ENCODE peak calls at places on chromosome 10, in six cellular contexts. One of them, this sample, is unnamed.

GRCh38 chr10:115355162-115355760 is 262.1 kb downstream of the ATRNL1 start:
- DNase-seq in GM12878: peak; percentile 15
- DNase-seq in GM23248: peak; percentile 67
- DNase-seq in astrocyte: peak; percentile 41
- DNase-seq in H9: peak; percentile 64
- DNase-seq in HCT116: peak; percentile 81
- DNase-seq in this sample: peak; percentile 82

GRCh38 chr10:86958831-86959736 is 685 bp downstream of the SNCG start:
- DNase-seq in GM23248: peak; percentile 49
- DNase-seq in astrocyte: peak; percentile 61
- DNase-seq in HCT116: peak; percentile 62
- DNase-seq in H9: peak; percentile 58
- DNase-seq in GM12878: no peak
- DNase-seq in this sample: peak; percentile 69

GRCh38 chr10:67127441-67127840 is 201.6 kb downstream of the LRRTM3 start:
- DNase-seq in GM23248: no peak
- DNase-seq in GM12878: no peak
- DNase-seq in astrocyte: no peak
- DNase-seq in HCT116: no peak
- DNase-seq in H9: no peak
- DNase-seq in this sample: no peak

GRCh38 chr10:75159519-75159918 is 48.1 kb downstream of the SAMD8 start:
- DNase-seq in GM23248: peak; percentile 35
- DNase-seq in astrocyte: no peak
- DNase-seq in H9: no peak
- DNase-seq in GM12878: no peak
- DNase-seq in HCT116: no peak
- DNase-seq in this sample: peak; percentile 69

GRCh38 chr10:4088354-4089066 is 303.5 kb upstream of the KLF6 start:
- DNase-seq in HCT116: no peak
- DNase-seq in GM12878: no peak
- DNase-seq in GM23248: no peak
- DNase-seq in astrocyte: no peak
- DNase-seq in H9: no peak
- DNase-seq in this sample: no peak

GRCh38 chr10:30536578-30536977 is 93.0 kb downstream of the LYZL2 start:
- DNase-seq in GM23248: no peak
- DNase-seq in H9: no peak
- DNase-seq in HCT116: no peak
- DNase-seq in astrocyte: no peak
- DNase-seq in GM12878: no peak
- DNase-seq in this sample: no peak

GRCh38 chr10:35511649-35512048 is 93.5 kb upstream of the GJD4 start:
- DNase-seq in GM12878: no peak
- DNase-seq in GM23248: no peak
- DNase-seq in HCT116: no peak
- DNase-seq in H9: no peak
- DNase-seq in astrocyte: no peak
- DNase-seq in this sample: no peak

GRCh38 chr10:102066421-102067068 is 1.4 kb downstream of the HPS6 start:
- DNase-seq in GM23248: peak; percentile 34
- DNase-seq in astrocyte: no peak
- DNase-seq in GM12878: no peak
- DNase-seq in HCT116: no peak
- DNase-seq in H9: no peak
- DNase-seq in this sample: no peak

GRCh38 chr10:9305018-9305655 is 1250.6 kb downstream of the GATA3 start:
- DNase-seq in GM12878: no peak
- DNase-seq in HCT116: peak; percentile 3
- DNase-seq in astrocyte: no peak
- DNase-seq in H9: no peak
- DNase-seq in GM23248: peak; percentile 48
- DNase-seq in this sample: peak; percentile 11

GRCh38 chr10:110357252-110357780 is 52.6 kb upstream of the SMNDC1 start:
- DNase-seq in GM12878: peak; percentile 62
- DNase-seq in astrocyte: peak; percentile 98
- DNase-seq in HCT116: peak; percentile 34
- DNase-seq in GM23248: peak; percentile 98
- DNase-seq in H9: no peak
- DNase-seq in this sample: peak; percentile 97

GRCh38 chr10:68606918-68607317 is 46.8 kb downstream of the TET1 start:
- DNase-seq in astrocyte: peak; percentile 42
- DNase-seq in GM23248: peak; percentile 22
- DNase-seq in GM12878: no peak
- DNase-seq in HCT116: no peak
- DNase-seq in H9: no peak
- DNase-seq in this sample: peak; percentile 62

GRCh38 chr10:132939957-132940790 is 2.2 kb downstream of the CFAP46 start:
- DNase-seq in astrocyte: peak; percentile 20
- DNase-seq in GM23248: peak; percentile 76
- DNase-seq in HCT116: no peak
- DNase-seq in GM12878: no peak
- DNase-seq in H9: peak; percentile 59
- DNase-seq in this sample: peak; percentile 42

GRCh38 chr10:74187237-74187636 is 36.2 kb downstream of the ADK start:
- DNase-seq in astrocyte: no peak
- DNase-seq in H9: no peak
- DNase-seq in GM23248: no peak
- DNase-seq in GM12878: no peak
- DNase-seq in HCT116: no peak
- DNase-seq in this sample: no peak

GRCh38 chr10:11197266-11197712 is 179.6 kb downstream of the CELF2 start:
- DNase-seq in H9: peak; percentile 40
- DNase-seq in GM12878: peak; percentile 79
- DNase-seq in GM23248: peak; percentile 33
- DNase-seq in astrocyte: no peak
- DNase-seq in HCT116: no peak
- DNase-seq in this sample: no peak

GRCh38 chr10:75395955-75396860 is 5.4 kb downstream of the ZNF503 start:
- DNase-seq in HCT116: no peak
- DNase-seq in H9: peak; percentile 43
- DNase-seq in GM12878: no peak
- DNase-seq in GM23248: peak; percentile 57
- DNase-seq in astrocyte: no peak
- DNase-seq in this sample: peak; percentile 45

GRCh38 chr10:14478639-14479038 is 147.9 kb upstream of the FRMD4A start:
- DNase-seq in GM23248: peak; percentile 78
- DNase-seq in GM12878: no peak
- DNase-seq in H9: peak; percentile 67
- DNase-seq in astrocyte: peak; percentile 86
- DNase-seq in HCT116: peak; percentile 19
- DNase-seq in this sample: peak; percentile 85

GRCh38 chr10:80459047-80459865 is 5.1 kb downstream of the TSPAN14 start:
- DNase-seq in astrocyte: peak; percentile 82
- DNase-seq in H9: peak; percentile 43
- DNase-seq in GM23248: peak; percentile 84
- DNase-seq in HCT116: no peak
- DNase-seq in GM12878: peak; percentile 73
- DNase-seq in this sample: peak; percentile 88

GRCh38 chr10:97762056-97762455 is 9.7 kb downstream of the SFRP5 start:
- DNase-seq in HCT116: no peak
- DNase-seq in H9: no peak
- DNase-seq in GM23248: no peak
- DNase-seq in astrocyte: no peak
- DNase-seq in GM12878: no peak
- DNase-seq in this sample: no peak

GRCh38 chr10:78462728-78463228 is 429.1 kb downstream of the RPS24 start:
- DNase-seq in H9: peak; percentile 12
- DNase-seq in HCT116: no peak
- DNase-seq in GM12878: no peak
- DNase-seq in GM23248: peak; percentile 23
- DNase-seq in astrocyte: peak; percentile 26
- DNase-seq in this sample: no peak

GRCh38 chr10:86334515-86335085 is 32.0 kb downstream of the GRID1 start:
- DNase-seq in GM12878: no peak
- DNase-seq in GM23248: no peak
- DNase-seq in HCT116: peak; percentile 29
- DNase-seq in astrocyte: no peak
- DNase-seq in H9: peak; percentile 76
- DNase-seq in this sample: no peak

DNA sequence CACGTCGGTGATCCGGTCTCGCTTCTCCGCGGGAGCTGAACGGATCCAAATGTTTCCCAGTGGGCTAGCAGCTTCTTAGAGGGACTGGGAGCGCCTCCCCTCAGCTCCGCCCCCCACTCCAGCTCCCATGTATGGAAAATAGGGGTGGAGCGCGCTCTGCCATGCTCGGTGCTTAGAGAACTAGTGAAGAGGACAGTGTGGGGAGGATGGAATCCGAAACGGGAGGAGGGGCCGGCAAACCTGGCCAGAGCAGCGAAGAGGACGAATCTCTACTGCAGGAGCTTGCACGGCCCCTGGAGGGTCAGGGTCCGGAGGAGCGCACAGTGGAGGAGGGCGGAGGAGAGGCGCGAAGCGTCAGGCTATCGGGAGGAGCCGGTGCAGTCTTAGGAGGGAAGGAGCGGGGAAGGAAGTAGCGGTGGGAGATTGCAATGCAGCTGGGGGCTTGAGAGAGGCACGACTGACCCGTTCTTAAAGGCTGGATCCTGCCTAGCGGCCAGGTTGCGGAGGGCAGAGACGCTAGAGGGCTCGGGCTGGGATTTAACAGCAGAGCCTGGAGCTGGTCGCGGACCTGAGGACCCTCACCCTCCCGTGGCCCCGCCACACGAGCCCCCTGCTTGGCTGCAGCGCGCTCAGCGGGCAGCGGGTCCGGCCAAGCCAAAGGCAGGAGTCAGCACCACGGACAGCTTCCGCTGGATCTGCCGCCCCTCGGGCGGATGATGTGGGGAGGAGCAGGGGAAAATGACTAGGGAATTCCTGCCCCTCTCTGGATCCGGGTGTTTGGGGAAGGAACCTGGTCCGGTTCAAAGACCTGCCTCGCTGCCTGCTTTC is at the start of gene PRLHR:
- DNase-seq in astrocyte: peak; percentile 10
- DNase-seq in H9: peak; percentile 79
- DNase-seq in GM23248: peak; percentile 59
- DNase-seq in HCT116: no peak
- DNase-seq in GM12878: no peak
- DNase-seq in this sample: peak; percentile 22
- H3K27me3 ChIP-seq in astrocyte: peaks cover 25% of the 10 kb centered on the region
- H3K27me3 ChIP-seq in H9: peaks cover 16% of the 10 kb centered on the region
- H3K27me3 ChIP-seq in GM23248: peaks cover 46% of the 10 kb centered on the region
- H3K27me3 ChIP-seq in HCT116: peaks cover 51% of the 10 kb centered on the region
- H3K27me3 ChIP-seq in GM12878: no peaks in the 10 kb centered on the region
- H3K27me3 ChIP-seq in this sample: peaks cover 14% of the 10 kb centered on the region

GRCh38 chr10:28940158-28940888 is 263.0 kb downstream of the BAMBI start:
- DNase-seq in GM23248: no peak
- DNase-seq in GM12878: no peak
- DNase-seq in H9: no peak
- DNase-seq in astrocyte: no peak
- DNase-seq in HCT116: no peak
- DNase-seq in this sample: no peak

GRCh38 chr10:28937959-28938358 is 260.6 kb downstream of the BAMBI start:
- DNase-seq in HCT116: no peak
- DNase-seq in GM12878: no peak
- DNase-seq in astrocyte: no peak
- DNase-seq in GM23248: no peak
- DNase-seq in H9: no peak
- DNase-seq in this sample: no peak

GRCh38 chr10:28942012-28942411 is 264.7 kb downstream of the BAMBI start:
- DNase-seq in H9: no peak
- DNase-seq in astrocyte: no peak
- DNase-seq in GM12878: no peak
- DNase-seq in GM23248: no peak
- DNase-seq in HCT116: no peak
- DNase-seq in this sample: no peak

GRCh38 chr10:28938745-28939144 is 261.4 kb downstream of the BAMBI start:
- DNase-seq in GM12878: no peak
- DNase-seq in astrocyte: peak; percentile 39
- DNase-seq in H9: no peak
- DNase-seq in HCT116: no peak
- DNase-seq in GM23248: no peak
- DNase-seq in this sample: no peak

GRCh38 chr10:28939352-28940157 is 262.2 kb downstream of the BAMBI start:
- DNase-seq in astrocyte: peak; percentile 77
- DNase-seq in GM23248: peak; percentile 33
- DNase-seq in HCT116: no peak
- DNase-seq in GM12878: no peak
- DNase-seq in H9: peak; percentile 88
- DNase-seq in this sample: peak; percentile 85
- H2AFZ ChIP-seq in astrocyte: peak overlapping the region; percentile 54
- H2AFZ ChIP-seq in GM23248: no peak overlapping the region
- H2AFZ ChIP-seq in HCT116: no peak overlapping the region
- H2AFZ ChIP-seq in GM12878: no peak overlapping the region
- H2AFZ ChIP-seq in H9: no peak overlapping the region
- H2AFZ ChIP-seq in this sample: no peak overlapping the region

DNA sequence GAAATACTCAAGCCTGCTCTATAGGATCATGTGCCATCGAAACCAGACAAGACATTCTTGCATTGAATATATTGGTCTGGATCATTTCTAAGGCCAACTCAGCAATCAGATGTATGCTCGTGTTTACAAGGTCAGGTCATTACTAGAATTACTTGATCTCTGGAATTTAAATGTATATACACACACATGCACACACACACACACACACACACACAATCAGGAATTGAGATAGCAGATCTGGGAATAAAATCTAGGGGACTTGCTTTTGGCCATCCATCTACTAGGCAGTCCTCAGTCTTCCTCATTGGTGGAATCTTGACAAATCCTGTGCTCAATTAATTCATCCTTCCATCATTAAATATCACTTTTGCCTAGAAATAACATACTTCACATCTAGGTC is 3.6 kb downstream of the OPTN start:
- DNase-seq in astrocyte: no peak
- DNase-seq in H9: no peak
- DNase-seq in GM23248: no peak
- DNase-seq in HCT116: no peak
- DNase-seq in GM12878: no peak
- DNase-seq in this sample: no peak
- H3K27me3 ChIP-seq in astrocyte: no peaks in the 10 kb centered on the region
- H3K27me3 ChIP-seq in H9: no peaks in the 10 kb centered on the region
- H3K27me3 ChIP-seq in GM23248: no peaks in the 10 kb centered on the region
- H3K27me3 ChIP-seq in HCT116: no peaks in the 10 kb centered on the region
- H3K27me3 ChIP-seq in GM12878: no peaks in the 10 kb centered on the region
- H3K27me3 ChIP-seq in this sample: no peaks in the 10 kb centered on the region

DNA sequence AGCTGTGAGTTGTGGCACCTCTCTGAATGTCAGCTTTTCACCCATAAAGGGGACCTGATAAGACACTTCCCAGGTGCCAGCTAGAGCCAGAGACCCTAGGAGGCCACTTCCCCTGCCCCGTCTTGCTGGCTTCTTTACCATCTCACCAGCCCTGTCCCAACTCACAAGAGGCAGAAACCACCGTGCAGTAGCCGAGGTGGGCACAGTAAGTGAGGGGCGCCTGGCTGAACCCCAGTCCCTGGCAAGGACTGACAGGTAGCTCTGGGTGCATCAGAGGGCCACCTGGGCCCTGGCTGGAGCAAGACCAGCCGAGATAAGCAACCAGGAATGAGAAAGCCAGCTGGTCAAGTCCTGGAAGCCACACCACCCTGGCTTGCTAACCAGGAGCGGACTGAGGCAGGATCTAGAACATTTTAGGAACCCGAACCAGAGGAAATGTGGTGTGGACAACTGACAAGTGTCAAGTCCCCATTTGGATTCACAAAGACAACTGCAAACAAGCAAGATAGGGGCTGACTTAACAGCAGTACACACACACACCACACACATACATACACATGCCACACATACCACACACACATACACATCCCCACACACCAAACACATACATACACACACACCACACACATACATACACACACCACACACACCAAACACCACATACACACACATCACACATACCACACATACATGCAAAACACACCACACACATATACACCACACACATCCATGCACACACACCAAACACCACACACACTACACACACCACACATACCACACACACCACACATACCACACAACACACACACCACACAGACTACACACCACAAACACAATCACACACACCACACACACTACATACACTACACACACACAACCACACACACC is 20.8 kb downstream of the OGDHL start:
- DNase-seq in H9: no peak
- DNase-seq in HCT116: no peak
- DNase-seq in GM23248: peak; percentile 14
- DNase-seq in GM12878: no peak
- DNase-seq in astrocyte: no peak
- DNase-seq in this sample: no peak
- H2AFZ ChIP-seq in H9: no peak overlapping the region
- H2AFZ ChIP-seq in HCT116: no peak overlapping the region
- H2AFZ ChIP-seq in GM23248: no peak overlapping the region
- H2AFZ ChIP-seq in GM12878: no peak overlapping the region
- H2AFZ ChIP-seq in astrocyte: no peak overlapping the region
- H2AFZ ChIP-seq in this sample: no peak overlapping the region